ENCODE peak calls at places on chromosomes 1 and 21, in nine cellular contexts. Q is cardiac muscle cell, M is psoas muscle, H is hepatocyte, G is cardiac fibroblast, Z is pancreas, K is glutamatergic neuron, S is brain microvascular endothelial cell, W is WTC11. E is an unnamed sample.

GRCh38 chr1:41954533-41954944 is 35.8 kb upstream of the HIVEP3 start:
- DNase-seq in Q (no peak), M (no peak), H (peak), G (peak), Z (no peak), K (no peak), S (peak), W (peak), E (peak)

GRCh38 chr1:236904874-236905741 is 99.1 kb downstream of the MT1HL1 start:
- DNase-seq in Q (no peak), M (no peak), H (peak), G (peak), Z (no peak), K (no peak), S (peak), W (no peak), E (peak)

GRCh38 chr1:163824490-163824889 is 502.7 kb downstream of the NUF2 start:
- DNase-seq in Q (no peak), M (no peak), H (no peak), G (peak), Z (no peak), K (no peak), S (no peak), W (no peak), E (no peak)

GRCh38 chr1:246005067-246005466 is 502.0 kb downstream of the SMYD3 start:
- DNase-seq in Q (no peak), M (no peak), H (no peak), G (peak), Z (no peak), K (no peak), S (peak), W (no peak), E (peak)

GRCh38 chr1:41870076-41870562 is 48.6 kb downstream of the HIVEP3 start:
- DNase-seq in Q (no peak), M (no peak), H (no peak), G (peak), Z (no peak), K (no peak), S (peak), W (no peak), E (peak)

GRCh38 chr21:43719748-43720538 is 1.0 kb downstream of the PDXK start:
- DNase-seq in Q (no peak), M (peak), H (no peak), G (no peak), Z (peak), K (peak), S (no peak), W (no peak), E (no peak)

GRCh38 chr1:33162141-33162540 is 19.7 kb downstream of the TRIM62 start:
- DNase-seq in Q (no peak), M (no peak), H (no peak), G (no peak), Z (no peak), K (no peak), S (no peak), W (no peak), E (no peak)

GRCh38 chr1:84668185-84668584 is 22.1 kb downstream of the SSX2IP start:
- DNase-seq in Q (no peak), M (no peak), H (no peak), G (peak), Z (no peak), K (no peak), S (no peak), W (no peak), E (peak)

GRCh38 chr1:30527511-30528140 is 195.8 kb downstream of the MATN1 start:
- DNase-seq in Q (peak), M (peak), H (no peak), G (no peak), Z (no peak), K (no peak), S (no peak), W (no peak), E (peak)

GRCh38 chr1:205001101-205001620 is 41.9 kb upstream of the CNTN2 start:
- DNase-seq in Q (no peak), M (no peak), H (no peak), G (no peak), Z (no peak), K (no peak), S (no peak), W (no peak), E (no peak)

GRCh38 chr1:233704125-233704881 is 90.4 kb downstream of the KCNK1 start:
- DNase-seq in Q (no peak), M (no peak), H (no peak), G (peak), Z (no peak), K (no peak), S (no peak), W (no peak), E (peak)

GRCh38 chr1:204162498-204163074 is 3.6 kb downstream of the REN start:
- DNase-seq in Q (peak), M (peak), H (peak), G (peak), Z (peak), K (peak), S (peak), W (peak), E (peak)

GRCh38 chr1:60970081-60970509 is 112.3 kb upstream of the NFIA start:
- DNase-seq in Q (peak), M (no peak), H (peak), G (peak), Z (no peak), K (no peak), S (no peak), W (no peak), E (peak)

GRCh38 chr1:156401681-156402081 is 32.7 kb downstream of the RHBG start:
- DNase-seq in Q (no peak), M (no peak), H (no peak), G (no peak), Z (no peak), K (no peak), S (no peak), W (peak), E (no peak)

GRCh38 chr1:157194739-157195520 is 56.7 kb upstream of the ETV3 start:
- DNase-seq in Q (no peak), M (no peak), H (no peak), G (no peak), Z (no peak), K (no peak), S (no peak), W (no peak), E (no peak)

GRCh38 chr1:15975358-15975804 is 520 bp downstream of the ZBTB17 start:
- DNase-seq in Q (peak), M (peak), H (peak), G (peak), Z (no peak), K (peak), S (peak), W (peak), E (peak)

GRCh38 chr1:31744165-31744888 is 19.8 kb downstream of the ADGRB2 start:
- DNase-seq in Q (no peak), M (no peak), H (no peak), G (no peak), Z (no peak), K (no peak), S (no peak), W (no peak), E (no peak)

GRCh38 chr1:38456564-38456876 is 403.1 kb downstream of the RRAGC start:
- DNase-seq in Q (no peak), M (no peak), H (no peak), G (no peak), Z (no peak), K (no peak), S (no peak), W (no peak), E (no peak)

GRCh38 chr1:87968259-87968955 is 639.7 kb downstream of the LMO4 start:
- DNase-seq in Q (peak), M (peak), H (peak), G (peak), Z (no peak), K (no peak), S (peak), W (peak), E (no peak)

GRCh38 chr1:109566982-109567381 is 18.6 kb downstream of the GNAI3 start:
- DNase-seq in Q (no peak), M (no peak), H (no peak), G (no peak), Z (no peak), K (no peak), S (no peak), W (no peak), E (no peak)

GRCh38 chr21:20997633-20998455 is at the start of gene NCAM2:
- DNase-seq in Q (peak), M (peak), H (peak), G (peak), Z (peak), K (peak), S (peak), W (peak), E (no peak)

GRCh38 chr21:45877821-45878469 is 103.6 kb upstream of the COL6A1 start:
- DNase-seq in Q (no peak), M (peak), H (no peak), G (peak), Z (no peak), K (no peak), S (no peak), W (no peak), E (peak)

GRCh38 chr1:67479146-67479891 is 49.1 kb upstream of the SERBP1 start:
- DNase-seq in Q (no peak), M (no peak), H (peak), G (peak), Z (peak), K (no peak), S (no peak), W (no peak), E (peak)

GRCh38 chr1:219713981-219714381 is 101.1 kb upstream of the ZC3H11B start:
- DNase-seq in Q (no peak), M (no peak), H (no peak), G (peak), Z (no peak), K (no peak), S (no peak), W (no peak), E (no peak)

GRCh38 chr1:119742193-119742592 is 26.5 kb downstream of the HMGCS2 start:
- DNase-seq in Q (no peak), M (no peak), H (no peak), G (no peak), Z (no peak), K (no peak), S (no peak), W (no peak), E (no peak)

GRCh38 chr1:27137022-27137542 is 17.8 kb downstream of the SLC9A1 start:
- DNase-seq in Q (no peak), M (peak), H (no peak), G (no peak), Z (no peak), K (no peak), S (no peak), W (no peak), E (no peak)

GRCh38 chr1:27138368-27138767 is 16.6 kb downstream of the SLC9A1 start:
- DNase-seq in Q (no peak), M (peak), H (no peak), G (no peak), Z (no peak), K (no peak), S (no peak), W (no peak), E (no peak)

GRCh38 chr1:27137544-27138075 is 17.3 kb downstream of the SLC9A1 start:
- DNase-seq in Q (peak), M (peak), H (peak), G (no peak), Z (no peak), K (no peak), S (no peak), W (no peak), E (no peak)

GRCh38 chr1:27133990-27134389 is 20.9 kb downstream of the SLC9A1 start:
- DNase-seq in Q (no peak), M (no peak), H (no peak), G (no peak), Z (no peak), K (no peak), S (no peak), W (no peak), E (no peak)

DNA sequence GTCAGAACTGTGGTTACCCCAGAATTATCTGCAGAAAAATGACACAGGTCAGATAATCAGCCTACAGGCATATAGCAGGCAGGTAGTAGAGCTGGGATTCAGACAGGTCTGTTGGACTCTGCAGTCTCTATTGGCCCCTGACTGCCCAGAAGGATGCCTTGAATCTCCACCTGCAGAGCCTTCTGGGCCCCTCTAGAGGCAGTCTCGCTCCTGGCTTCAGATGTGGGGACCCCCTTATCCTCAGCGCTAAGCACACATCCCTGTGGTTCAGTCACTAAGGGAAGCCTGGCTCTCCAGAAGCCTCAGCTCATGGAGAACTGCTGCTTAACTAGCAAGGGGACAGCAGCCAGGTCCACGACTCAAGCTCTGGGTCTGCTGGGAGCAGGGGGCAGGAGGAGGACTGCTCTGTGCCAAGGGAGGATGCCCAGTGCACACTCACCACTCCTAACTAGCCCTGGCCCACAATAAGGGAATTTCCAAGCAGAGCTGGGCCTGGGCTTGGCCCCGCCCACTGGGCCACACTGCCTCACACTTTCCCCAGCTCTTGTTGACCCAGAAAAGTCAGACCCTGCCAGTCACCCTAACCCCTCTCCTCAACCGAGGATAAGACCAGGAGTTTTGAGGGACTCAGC is 18.9 kb downstream of the SLC9A1 start:
- DNase-seq in Q (no peak), M (no peak), H (no peak), G (no peak), Z (no peak), K (no peak), S (no peak), W (peak), E (no peak)
- TF ChIP-seq CTCF in Q (peak), M (no peak), H (no peak), G (peak), Z (no peak), K (no peak), S (peak), W (no peak), E (no peak)

GRCh38 chr1:2528611-2528965 is 1.5 kb downstream of the HES5 start:
- DNase-seq in Q (no peak), M (no peak), H (no peak), G (no peak), Z (no peak), K (no peak), S (no peak), W (no peak), E (no peak)

GRCh38 chr1:2528016-2528415 is 1.6 kb upstream of the PANK4 start:
- DNase-seq in Q (no peak), M (peak), H (no peak), G (no peak), Z (peak), K (no peak), S (no peak), W (no peak), E (peak)

GRCh38 chr1:2529776-2530500 is at the start of gene HES5:
- DNase-seq in Q (peak), M (no peak), H (no peak), G (no peak), Z (no peak), K (peak), S (no peak), W (peak), E (no peak)

GRCh38 chr1:2530501-2531361 is 668 bp upstream of the HES5 start:
- DNase-seq in Q (no peak), M (no peak), H (no peak), G (no peak), Z (peak), K (no peak), S (no peak), W (no peak), E (peak)

GRCh38 chr1:2528966-2529750 is 905 bp downstream of the HES5 start:
- DNase-seq in Q (peak), M (no peak), H (peak), G (no peak), Z (no peak), K (peak), S (no peak), W (peak), E (no peak)
- TF ChIP-seq CTCF in Q (no peak), M (no peak), H (peak), G (no peak), Z (no peak), K (no peak), S (peak), W (no peak), E (no peak)

DNA sequence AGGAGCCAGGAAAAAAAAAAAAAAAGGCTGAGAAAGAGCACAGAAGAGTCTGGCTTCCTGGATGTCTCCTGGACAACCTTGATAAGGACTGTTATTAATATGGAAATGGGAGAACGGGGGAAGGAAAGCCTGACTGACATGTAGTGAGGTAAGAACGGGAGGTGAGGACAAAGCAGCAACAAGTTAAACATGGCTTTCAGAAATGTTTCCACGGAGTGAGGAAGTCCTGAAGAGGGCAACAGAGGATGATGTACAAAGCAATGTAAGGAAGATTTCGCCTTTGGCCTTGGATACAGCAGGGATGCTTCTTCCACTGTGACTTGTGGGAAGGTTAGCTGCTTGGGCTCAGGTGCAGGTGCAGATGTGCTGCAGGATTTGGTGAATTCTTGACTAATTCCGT is 11.9 kb upstream of the NIBAN1 start:
- DNase-seq in Q (peak), M (no peak), H (peak), G (peak), Z (no peak), K (no peak), S (no peak), W (no peak), E (peak)
- TF ChIP-seq CTCF in Q (peak), M (no peak), H (peak), G (peak), Z (no peak), K (no peak), S (peak), W (no peak), E (peak)

DNA sequence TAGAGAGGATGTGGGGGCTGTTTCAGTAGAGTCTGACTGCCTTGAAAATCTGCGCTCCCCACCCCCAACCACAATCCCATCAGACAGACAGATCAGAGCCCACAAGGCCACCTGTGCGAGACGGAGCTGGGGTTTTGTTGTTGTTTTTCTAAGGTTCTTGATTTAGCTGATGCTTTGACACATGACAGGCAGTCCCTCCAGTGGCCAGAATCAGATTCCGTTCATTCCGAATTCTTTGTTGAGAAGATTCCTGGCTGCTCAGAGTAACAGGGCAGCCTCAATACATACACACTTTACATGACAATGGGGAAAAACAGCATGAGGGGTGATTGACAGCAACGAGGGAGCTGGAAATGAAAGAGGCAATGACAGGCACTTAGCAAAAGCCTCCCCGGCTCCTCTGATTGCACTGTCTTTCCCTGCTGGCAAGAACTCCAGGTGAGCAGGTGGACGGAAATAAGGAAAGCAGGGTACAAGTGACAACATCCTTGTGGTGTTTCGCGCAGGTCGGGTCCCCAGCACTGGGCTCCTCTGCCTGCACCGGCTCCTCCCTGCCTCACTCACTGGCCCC is 148.8 kb downstream of the PGBD5 start:
- DNase-seq in Q (no peak), M (peak), H (no peak), G (no peak), Z (no peak), K (no peak), S (no peak), W (peak), E (no peak)
- TF ChIP-seq CTCF in Q (no peak), M (no peak), H (no peak), G (no peak), Z (no peak), K (no peak), S (peak), W (no peak), E (no peak)